ENCODE peak calls at places on chromosomes 2 and 18, in ten cellular contexts. One of them, this sample, is unnamed.

GRCh38 chr18:38545071-38545470 is 979.5 kb upstream of the CELF4 start:
- DNase-seq in IMR-90: no peak
- DNase-seq in transverse colon: no peak
- DNase-seq in body of pancreas: no peak
- DNase-seq in heart left ventricle: no peak
- DNase-seq in adrenal gland: no peak
- DNase-seq in suprapubic skin: no peak
- DNase-seq in ovary: no peak
- DNase-seq in sigmoid colon: no peak
- DNase-seq in lower leg skin: no peak
- DNase-seq in this sample: no peak

GRCh38 chr18:75133721-75134645 is 75.0 kb downstream of the PTGR3 start:
- DNase-seq in IMR-90: no peak
- DNase-seq in transverse colon: no peak
- DNase-seq in body of pancreas: no peak
- DNase-seq in heart left ventricle: no peak
- DNase-seq in adrenal gland: no peak
- DNase-seq in suprapubic skin: peak; percentile 58
- DNase-seq in ovary: no peak
- DNase-seq in sigmoid colon: no peak
- DNase-seq in lower leg skin: no peak
- DNase-seq in this sample: no peak

GRCh38 chr2:23096905-23097602 is 287.9 kb upstream of the KLHL29 start:
- DNase-seq in IMR-90: no peak
- DNase-seq in transverse colon: no peak
- DNase-seq in body of pancreas: no peak
- DNase-seq in heart left ventricle: no peak
- DNase-seq in adrenal gland: no peak
- DNase-seq in suprapubic skin: no peak
- DNase-seq in ovary: no peak
- DNase-seq in sigmoid colon: no peak
- DNase-seq in lower leg skin: no peak
- DNase-seq in this sample: no peak

GRCh38 chr2:135944625-135945024 is 40.8 kb downstream of the DARS1 start:
- DNase-seq in IMR-90: no peak
- DNase-seq in transverse colon: no peak
- DNase-seq in body of pancreas: no peak
- DNase-seq in heart left ventricle: no peak
- DNase-seq in adrenal gland: no peak
- DNase-seq in suprapubic skin: no peak
- DNase-seq in ovary: no peak
- DNase-seq in sigmoid colon: no peak
- DNase-seq in lower leg skin: no peak
- DNase-seq in this sample: no peak

GRCh38 chr18:22667616-22668422 is 250.1 kb upstream of the CTAGE1 start:
- DNase-seq in IMR-90: peak; percentile 99
- DNase-seq in transverse colon: no peak
- DNase-seq in body of pancreas: no peak
- DNase-seq in heart left ventricle: no peak
- DNase-seq in adrenal gland: no peak
- DNase-seq in suprapubic skin: no peak
- DNase-seq in ovary: no peak
- DNase-seq in sigmoid colon: no peak
- DNase-seq in lower leg skin: no peak
- DNase-seq in this sample: peak; percentile 12

GRCh38 chr2:186059096-186059495 is 320.5 kb downstream of the FSIP2 start:
- DNase-seq in IMR-90: peak; percentile 27
- DNase-seq in transverse colon: no peak
- DNase-seq in body of pancreas: no peak
- DNase-seq in heart left ventricle: no peak
- DNase-seq in adrenal gland: no peak
- DNase-seq in suprapubic skin: no peak
- DNase-seq in ovary: no peak
- DNase-seq in sigmoid colon: no peak
- DNase-seq in lower leg skin: no peak
- DNase-seq in this sample: no peak

GRCh38 chr2:157696036-157696435 is 67.4 kb upstream of the ACVR1C start:
- DNase-seq in IMR-90: peak; percentile 85
- DNase-seq in transverse colon: no peak
- DNase-seq in body of pancreas: no peak
- DNase-seq in heart left ventricle: no peak
- DNase-seq in adrenal gland: no peak
- DNase-seq in suprapubic skin: no peak
- DNase-seq in ovary: no peak
- DNase-seq in sigmoid colon: no peak
- DNase-seq in lower leg skin: no peak
- DNase-seq in this sample: no peak

GRCh38 chr2:176848844-176849243 is 363.8 kb upstream of the HNRNPA3 start:
- DNase-seq in IMR-90: no peak
- DNase-seq in transverse colon: no peak
- DNase-seq in body of pancreas: no peak
- DNase-seq in heart left ventricle: no peak
- DNase-seq in adrenal gland: no peak
- DNase-seq in suprapubic skin: no peak
- DNase-seq in ovary: no peak
- DNase-seq in sigmoid colon: no peak
- DNase-seq in lower leg skin: no peak
- DNase-seq in this sample: no peak

GRCh38 chr2:98298685-98299180 is 47.5 kb upstream of the CNGA3 start:
- DNase-seq in IMR-90: no peak
- DNase-seq in transverse colon: peak; percentile 48
- DNase-seq in body of pancreas: no peak
- DNase-seq in heart left ventricle: no peak
- DNase-seq in adrenal gland: no peak
- DNase-seq in suprapubic skin: no peak
- DNase-seq in ovary: no peak
- DNase-seq in sigmoid colon: no peak
- DNase-seq in lower leg skin: no peak
- DNase-seq in this sample: no peak

GRCh38 chr2:3449106-3449505 is 69.6 kb downstream of the TRAPPC12 start:
- DNase-seq in IMR-90: no peak
- DNase-seq in transverse colon: no peak
- DNase-seq in body of pancreas: no peak
- DNase-seq in heart left ventricle: no peak
- DNase-seq in adrenal gland: no peak
- DNase-seq in suprapubic skin: peak; percentile 35
- DNase-seq in ovary: no peak
- DNase-seq in sigmoid colon: no peak
- DNase-seq in lower leg skin: no peak
- DNase-seq in this sample: no peak

GRCh38 chr2:207530160-207531023 is 630 bp downstream of the CREB1 start:
- DNase-seq in IMR-90: no peak
- DNase-seq in transverse colon: peak; percentile 58
- DNase-seq in body of pancreas: peak; percentile 57
- DNase-seq in heart left ventricle: peak; percentile 75
- DNase-seq in adrenal gland: peak; percentile 59
- DNase-seq in suprapubic skin: no peak
- DNase-seq in ovary: peak; percentile 41
- DNase-seq in sigmoid colon: peak; percentile 77
- DNase-seq in lower leg skin: peak; percentile 90
- DNase-seq in this sample: peak; percentile 30

GRCh38 chr2:16493788-16494187 is 171.8 kb downstream of the CYRIA start:
- DNase-seq in IMR-90: no peak
- DNase-seq in transverse colon: no peak
- DNase-seq in body of pancreas: no peak
- DNase-seq in heart left ventricle: no peak
- DNase-seq in adrenal gland: no peak
- DNase-seq in suprapubic skin: no peak
- DNase-seq in ovary: no peak
- DNase-seq in sigmoid colon: no peak
- DNase-seq in lower leg skin: no peak
- DNase-seq in this sample: no peak

GRCh38 chr18:37607281-37607680 is 41.7 kb upstream of the CELF4 start:
- DNase-seq in IMR-90: no peak
- DNase-seq in transverse colon: no peak
- DNase-seq in body of pancreas: no peak
- DNase-seq in heart left ventricle: no peak
- DNase-seq in adrenal gland: no peak
- DNase-seq in suprapubic skin: no peak
- DNase-seq in ovary: no peak
- DNase-seq in sigmoid colon: no peak
- DNase-seq in lower leg skin: peak; percentile 59
- DNase-seq in this sample: no peak

DNA sequence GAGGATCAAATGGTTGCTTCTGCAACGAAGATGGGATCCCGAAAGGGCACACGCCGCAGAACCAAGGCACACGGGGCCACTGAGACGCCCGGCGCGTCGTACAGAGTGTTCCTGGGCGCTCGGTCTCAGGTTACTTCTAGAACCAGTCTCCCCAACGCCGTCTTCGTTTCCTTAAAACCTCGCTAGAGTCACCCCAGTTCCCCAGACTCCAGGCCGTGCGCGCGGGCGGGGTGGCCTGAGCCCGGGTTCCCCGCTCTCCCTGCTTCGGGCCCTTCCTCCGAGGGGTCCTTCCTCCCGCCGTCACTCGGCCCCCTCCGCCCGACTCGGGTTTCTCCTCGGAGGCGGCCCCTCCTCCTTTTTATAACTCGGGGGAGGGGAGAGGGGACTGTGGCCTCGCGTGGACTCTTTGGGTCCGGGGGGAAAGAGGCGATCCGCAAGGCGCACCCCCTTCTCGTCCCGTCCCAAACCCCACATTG is 776 bp upstream of the FZD7 start:
- DNase-seq in IMR-90: peak; percentile 51
- DNase-seq in transverse colon: peak; percentile 67
- DNase-seq in body of pancreas: peak; percentile 43
- DNase-seq in heart left ventricle: peak; percentile 79
- DNase-seq in adrenal gland: peak; percentile 31
- DNase-seq in suprapubic skin: peak; percentile 86
- DNase-seq in ovary: peak; percentile 78
- DNase-seq in sigmoid colon: peak; percentile 91
- DNase-seq in lower leg skin: peak; percentile 93
- DNase-seq in this sample: peak; percentile 66
- TF ChIP-seq POLR2A in IMR-90: peak; percentile 15
- TF ChIP-seq POLR2A in transverse colon: peak; percentile 34
- TF ChIP-seq POLR2A in body of pancreas: peak; percentile 7
- TF ChIP-seq POLR2A in heart left ventricle: no peak
- TF ChIP-seq POLR2A in adrenal gland: no peak
- TF ChIP-seq POLR2A in suprapubic skin: no peak
- TF ChIP-seq POLR2A in ovary: no peak
- TF ChIP-seq POLR2A in sigmoid colon: no peak
- TF ChIP-seq POLR2A in lower leg skin: no peak
- TF ChIP-seq POLR2A in this sample: no peak

GRCh38 chr2:231450548-231450989 is 13.7 kb downstream of the NCL start:
- DNase-seq in IMR-90: no peak
- DNase-seq in transverse colon: no peak
- DNase-seq in body of pancreas: no peak
- DNase-seq in heart left ventricle: no peak
- DNase-seq in adrenal gland: no peak
- DNase-seq in suprapubic skin: no peak
- DNase-seq in ovary: no peak
- DNase-seq in sigmoid colon: no peak
- DNase-seq in lower leg skin: no peak
- DNase-seq in this sample: no peak
- TF ChIP-seq POLR2A in IMR-90: no peak
- TF ChIP-seq POLR2A in transverse colon: no peak
- TF ChIP-seq POLR2A in body of pancreas: no peak
- TF ChIP-seq POLR2A in heart left ventricle: no peak
- TF ChIP-seq POLR2A in adrenal gland: no peak
- TF ChIP-seq POLR2A in suprapubic skin: no peak
- TF ChIP-seq POLR2A in ovary: no peak
- TF ChIP-seq POLR2A in sigmoid colon: no peak
- TF ChIP-seq POLR2A in lower leg skin: no peak
- TF ChIP-seq POLR2A in this sample: no peak

GRCh38 chr18:63319383-63320040 is at the start of gene BCL2:
- DNase-seq in IMR-90: peak; percentile 24
- DNase-seq in transverse colon: peak; percentile 45
- DNase-seq in body of pancreas: no peak
- DNase-seq in heart left ventricle: peak; percentile 72
- DNase-seq in adrenal gland: peak; percentile 19
- DNase-seq in suprapubic skin: no peak
- DNase-seq in ovary: peak; percentile 58
- DNase-seq in sigmoid colon: peak; percentile 82
- DNase-seq in lower leg skin: peak; percentile 89
- DNase-seq in this sample: peak; percentile 40
- TF ChIP-seq POLR2A in IMR-90: no peak
- TF ChIP-seq POLR2A in transverse colon: peak; percentile 12
- TF ChIP-seq POLR2A in body of pancreas: no peak
- TF ChIP-seq POLR2A in heart left ventricle: no peak
- TF ChIP-seq POLR2A in adrenal gland: no peak
- TF ChIP-seq POLR2A in suprapubic skin: no peak
- TF ChIP-seq POLR2A in ovary: no peak
- TF ChIP-seq POLR2A in sigmoid colon: peak; percentile 23
- TF ChIP-seq POLR2A in lower leg skin: no peak
- TF ChIP-seq POLR2A in this sample: no peak

GRCh38 chr2:113246606-113247005 is 32.1 kb downstream of the PAX8 start:
- DNase-seq in IMR-90: no peak
- DNase-seq in transverse colon: no peak
- DNase-seq in body of pancreas: no peak
- DNase-seq in heart left ventricle: no peak
- DNase-seq in adrenal gland: no peak
- DNase-seq in suprapubic skin: no peak
- DNase-seq in ovary: no peak
- DNase-seq in sigmoid colon: no peak
- DNase-seq in lower leg skin: no peak
- DNase-seq in this sample: no peak

GRCh38 chr2:113240915-113241911 is 37.5 kb downstream of the PAX8 start:
- DNase-seq in IMR-90: peak; percentile 99
- DNase-seq in transverse colon: peak; percentile 52
- DNase-seq in body of pancreas: no peak
- DNase-seq in heart left ventricle: no peak
- DNase-seq in adrenal gland: peak; percentile 99
- DNase-seq in suprapubic skin: peak; percentile 89
- DNase-seq in ovary: peak; percentile 48
- DNase-seq in sigmoid colon: peak; percentile 87
- DNase-seq in lower leg skin: peak; percentile 96
- DNase-seq in this sample: peak; percentile 99

GRCh38 chr2:113240150-113240914 is 38.4 kb downstream of the PAX8 start:
- DNase-seq in IMR-90: peak; percentile 97
- DNase-seq in transverse colon: peak; percentile 70
- DNase-seq in body of pancreas: peak; percentile 85
- DNase-seq in heart left ventricle: peak; percentile 94
- DNase-seq in adrenal gland: peak; percentile 97
- DNase-seq in suprapubic skin: peak; percentile 90
- DNase-seq in ovary: peak; percentile 66
- DNase-seq in sigmoid colon: peak; percentile 91
- DNase-seq in lower leg skin: peak; percentile 96
- DNase-seq in this sample: peak; percentile 84

GRCh38 chr2:113245276-113245711 is 33.4 kb downstream of the PAX8 start:
- DNase-seq in IMR-90: no peak
- DNase-seq in transverse colon: no peak
- DNase-seq in body of pancreas: no peak
- DNase-seq in heart left ventricle: no peak
- DNase-seq in adrenal gland: no peak
- DNase-seq in suprapubic skin: no peak
- DNase-seq in ovary: no peak
- DNase-seq in sigmoid colon: no peak
- DNase-seq in lower leg skin: no peak
- DNase-seq in this sample: no peak

DNA sequence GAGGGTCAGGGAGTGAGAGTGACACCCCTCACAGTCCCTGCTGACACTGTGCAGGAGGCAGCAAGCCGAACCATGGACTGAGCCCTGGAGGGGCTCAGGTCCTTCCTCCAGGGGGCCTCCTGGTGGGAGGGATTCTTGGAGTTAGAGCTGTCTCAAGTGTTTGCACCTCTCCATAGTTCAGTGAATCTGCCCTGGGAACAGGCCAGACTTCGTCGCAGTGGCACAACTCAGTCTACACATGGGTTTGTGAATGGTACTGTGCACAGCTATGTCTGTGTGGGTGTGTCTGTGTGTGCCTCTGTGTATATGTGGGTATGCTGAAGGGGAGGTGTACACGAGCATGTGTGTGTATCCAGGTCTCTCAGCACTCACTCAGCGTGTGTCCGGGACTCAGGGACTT is 36.4 kb downstream of the PAX8 start:
- DNase-seq in IMR-90: no peak
- DNase-seq in transverse colon: no peak
- DNase-seq in body of pancreas: no peak
- DNase-seq in heart left ventricle: no peak
- DNase-seq in adrenal gland: no peak
- DNase-seq in suprapubic skin: no peak
- DNase-seq in ovary: no peak
- DNase-seq in sigmoid colon: no peak
- DNase-seq in lower leg skin: no peak
- DNase-seq in this sample: no peak
- TF ChIP-seq POLR2A in IMR-90: no peak
- TF ChIP-seq POLR2A in transverse colon: no peak
- TF ChIP-seq POLR2A in body of pancreas: no peak
- TF ChIP-seq POLR2A in heart left ventricle: no peak
- TF ChIP-seq POLR2A in adrenal gland: no peak
- TF ChIP-seq POLR2A in suprapubic skin: no peak
- TF ChIP-seq POLR2A in ovary: no peak
- TF ChIP-seq POLR2A in sigmoid colon: no peak
- TF ChIP-seq POLR2A in lower leg skin: no peak
- TF ChIP-seq POLR2A in this sample: no peak

This sample was measured in H54.